ENCODE peak calls at places on chromosomes 11 and 22, in ten cellular contexts. A is right lobe of liver, G is A549, S is testis, N is HCT116, W is heart left ventricle, Q is ovary, K is spleen, U is IMR-90, D is stomach. O is an unnamed sample. For H3K4me1, the result is how much of the 10 kb centered on the place peaks cover.

GRCh38 chr11:94297967-94298576 is 6.3 kb upstream of the IZUMO1R start:
- DNase-seq in A (no peak), G (no peak), S (no peak), N (no peak), W (no peak), Q (no peak), K (no peak), U (no peak), D (no peak), O (no peak)

GRCh38 chr11:36751996-36752395 is 154.0 kb upstream of the RAG2 start:
- DNase-seq in A (no peak), G (no peak), S (no peak), N (no peak), W (no peak), Q (no peak), K (no peak), U (no peak), D (no peak), O (no peak)

GRCh38 chr11:83663446-83663845 is 377.3 kb upstream of the CCDC90B start:
- DNase-seq in A (no peak), G (no peak), S (no peak), N (no peak), W (no peak), Q (no peak), K (no peak), U (peak), D (no peak), O (no peak)

GRCh38 chr22:36743591-36744412 is 32.1 kb downstream of the IFT27 start:
- DNase-seq in A (no peak), G (no peak), S (no peak), N (no peak), W (no peak), Q (no peak), K (no peak), U (no peak), D (no peak), O (peak)

GRCh38 chr11:117465236-117465997 is 137.8 kb downstream of the CEP164 start:
- DNase-seq in A (no peak), G (no peak), S (no peak), N (no peak), W (no peak), Q (no peak), K (peak), U (no peak), D (no peak), O (no peak)

GRCh38 chr11:2549080-2549479 is 104.3 kb downstream of the KCNQ1 start:
- DNase-seq in A (peak), G (no peak), S (no peak), N (no peak), W (no peak), Q (no peak), K (peak), U (no peak), D (no peak), O (peak)

GRCh38 chr11:10490398-10491232 is 35.6 kb downstream of the AMPD3 start:
- DNase-seq in A (no peak), G (peak), S (peak), N (peak), W (peak), Q (peak), K (peak), U (peak), D (peak), O (peak)

GRCh38 chr11:43542734-43543133 is 137.8 kb upstream of the HSD17B12 start:
- DNase-seq in A (no peak), G (no peak), S (no peak), N (no peak), W (no peak), Q (no peak), K (no peak), U (no peak), D (no peak), O (no peak)

GRCh38 chr11:1223346-1224108 is 661 bp downstream of the MUC5B start:
- DNase-seq in A (peak), G (no peak), S (peak), N (no peak), W (peak), Q (no peak), K (peak), U (no peak), D (no peak), O (peak)

GRCh38 chr11:8709002-8709672 is 26.5 kb downstream of the RPL27A start:
- DNase-seq in A (no peak), G (no peak), S (peak), N (no peak), W (peak), Q (peak), K (no peak), U (peak), D (peak), O (peak)

GRCh38 chr11:126833020-126833419 is 167.6 kb downstream of the KIRREL3 start:
- DNase-seq in A (no peak), G (no peak), S (no peak), N (no peak), W (no peak), Q (no peak), K (no peak), U (no peak), D (no peak), O (no peak)

GRCh38 chr11:129282634-129283033 is 90.5 kb upstream of the ARHGAP32 start:
- DNase-seq in A (no peak), G (no peak), S (no peak), N (no peak), W (no peak), Q (no peak), K (no peak), U (no peak), D (no peak), O (no peak)

GRCh38 chr22:24235315-24235714 is 9.6 kb downstream of the GGT5 start:
- DNase-seq in A (no peak), G (no peak), S (no peak), N (no peak), W (no peak), Q (no peak), K (no peak), U (no peak), D (no peak), O (no peak)

GRCh38 chr22:43818981-43819690 is 7.0 kb upstream of the EFCAB6 start:
- DNase-seq in A (no peak), G (no peak), S (no peak), N (no peak), W (no peak), Q (no peak), K (no peak), U (no peak), D (no peak), O (no peak)

GRCh38 chr11:113715273-113715672 is 9.2 kb upstream of the TMPRSS5 start:
- DNase-seq in A (no peak), G (no peak), S (no peak), N (no peak), W (no peak), Q (no peak), K (no peak), U (no peak), D (no peak), O (no peak)

GRCh38 chr11:112961751-112962747 is 829 bp downstream of the NCAM1 start:
- DNase-seq in A (peak), G (no peak), S (peak), N (no peak), W (peak), Q (peak), K (peak), U (no peak), D (no peak), O (no peak)

GRCh38 chr11:70473873-70474690 is 75.8 kb downstream of the CTTN start:
- DNase-seq in A (no peak), G (no peak), S (no peak), N (no peak), W (no peak), Q (no peak), K (peak), U (no peak), D (no peak), O (peak)

GRCh38 chr11:121372671-121373429 is 79.3 kb upstream of the SORL1 start:
- DNase-seq in A (no peak), G (no peak), S (no peak), N (no peak), W (no peak), Q (no peak), K (no peak), U (no peak), D (no peak), O (no peak)

GRCh38 chr11:112852141-112852853 is 108.9 kb upstream of the NCAM1 start:
- DNase-seq in A (no peak), G (no peak), S (no peak), N (no peak), W (no peak), Q (no peak), K (no peak), U (no peak), D (no peak), O (no peak)

GRCh38 chr11:35905901-35906661 is 37.8 kb upstream of the LDLRAD3 start:
- DNase-seq in A (no peak), G (no peak), S (peak), N (no peak), W (no peak), Q (no peak), K (no peak), U (peak), D (no peak), O (no peak)

GRCh38 chr22:24107668-24108067 is 73.6 kb upstream of the SUSD2 start:
- DNase-seq in A (peak), G (no peak), S (peak), N (no peak), W (peak), Q (peak), K (no peak), U (peak), D (peak), O (peak)

GRCh38 chr22:21963790-21964211 is 11.2 kb upstream of the PPM1F start:
- DNase-seq in A (peak), G (no peak), S (no peak), N (no peak), W (no peak), Q (no peak), K (no peak), U (no peak), D (no peak), O (no peak)

GRCh38 chr22:37282385-37282677 is at the start of gene CYTH4:
- DNase-seq in A (peak), G (no peak), S (peak), N (no peak), W (peak), Q (no peak), K (peak), U (no peak), D (peak), O (peak)

GRCh38 chr11:120509346-120510053 is 2.0 kb upstream of the GRIK4 start:
- DNase-seq in A (no peak), G (no peak), S (no peak), N (no peak), W (no peak), Q (no peak), K (peak), U (no peak), D (no peak), O (no peak)

GRCh38 chr11:66920978-66921784 is 37.0 kb downstream of the PC start:
- DNase-seq in A (no peak), G (no peak), S (no peak), N (no peak), W (no peak), Q (no peak), K (no peak), U (no peak), D (no peak), O (no peak)

GRCh38 chr22:20118572-20119020 is 1.6 kb upstream of the TRMT2A start:
- DNase-seq in A (peak), G (no peak), S (no peak), N (no peak), W (peak), Q (no peak), K (peak), U (no peak), D (no peak), O (no peak)

GRCh38 chr22:46063861-46064235 is 86.5 kb upstream of the PPARA start:
- DNase-seq in A (no peak), G (no peak), S (peak), N (no peak), W (no peak), Q (peak), K (peak), U (no peak), D (peak), O (peak)

GRCh38 chr11:130583866-130584265 is 135.4 kb downstream of the ADAMTS15 start:
- DNase-seq in A (no peak), G (no peak), S (no peak), N (no peak), W (no peak), Q (no peak), K (no peak), U (no peak), D (no peak), O (no peak)

GRCh38 chr11:122733301-122733686 is 77.8 kb downstream of the UBASH3B start:
- DNase-seq in A (no peak), G (no peak), S (no peak), N (no peak), W (peak), Q (no peak), K (no peak), U (peak), D (no peak), O (no peak)

GRCh38 chr11:2086239-2087040 is 52.7 kb downstream of the IGF2 start:
- DNase-seq in A (peak), G (no peak), S (no peak), N (no peak), W (peak), Q (peak), K (peak), U (no peak), D (peak), O (peak)

GRCh38 chr11:45102810-45103621 is 43.4 kb upstream of the PRDM11 start:
- DNase-seq in A (no peak), G (peak), S (peak), N (peak), W (peak), Q (peak), K (peak), U (peak), D (peak), O (peak)

GRCh38 chr11:64246874-64247728 is at the start of gene PPP1R14B:
- DNase-seq in A (peak), G (peak), S (peak), N (no peak), W (peak), Q (peak), K (peak), U (peak), D (peak), O (peak)
- H3K4me1 ChIP-seq in A (under half), G (under half), S (under half), N (half or more), W (under half), Q (under half), K (half or more), U (under half), D (under half), O (half or more)

GRCh38 chr11:28110108-28110838 is 2.1 kb downstream of the METTL15 start:
- DNase-seq in A (peak), G (peak), S (peak), N (peak), W (peak), Q (peak), K (peak), U (peak), D (peak), O (peak)
- TF ChIP-seq POLR2A in A (no peak), G (peak), S (no peak), N (no peak), W (no peak), Q (peak), K (no peak), U (peak), D (no peak), O (no peak)

GRCh38 chr22:30425327-30425615 is 297 bp upstream of the MTFP1 start:
- DNase-seq in A (no peak), G (no peak), S (no peak), N (no peak), W (no peak), Q (no peak), K (no peak), U (no peak), D (no peak), O (no peak)
- H3K4me1 ChIP-seq in A (under half), G (under half), S (under half), N (half or more), W (under half), Q (under half), K (half or more), U (under half), D (under half), O (half or more)

GRCh38 chr22:27754888-27755480 is 46.6 kb downstream of the MN1 start:
- DNase-seq in A (no peak), G (no peak), S (no peak), N (no peak), W (no peak), Q (no peak), K (no peak), U (no peak), D (no peak), O (no peak)
- TF ChIP-seq POLR2A in A (no peak), G (no peak), S (no peak), N (no peak), W (no peak), Q (no peak), K (no peak), U (no peak), D (no peak), O (no peak)

GRCh38 chr22:39463931-39464390 is 7.1 kb downstream of the MGAT3 start:
- DNase-seq in A (peak), G (no peak), S (no peak), N (no peak), W (peak), Q (no peak), K (peak), U (no peak), D (no peak), O (no peak)
- H3K4me1 ChIP-seq in A (under half), G (under half), S (under half), N (under half), W (under half), Q (under half), K (half or more), U (under half), D (under half), O (under half)

DNA sequence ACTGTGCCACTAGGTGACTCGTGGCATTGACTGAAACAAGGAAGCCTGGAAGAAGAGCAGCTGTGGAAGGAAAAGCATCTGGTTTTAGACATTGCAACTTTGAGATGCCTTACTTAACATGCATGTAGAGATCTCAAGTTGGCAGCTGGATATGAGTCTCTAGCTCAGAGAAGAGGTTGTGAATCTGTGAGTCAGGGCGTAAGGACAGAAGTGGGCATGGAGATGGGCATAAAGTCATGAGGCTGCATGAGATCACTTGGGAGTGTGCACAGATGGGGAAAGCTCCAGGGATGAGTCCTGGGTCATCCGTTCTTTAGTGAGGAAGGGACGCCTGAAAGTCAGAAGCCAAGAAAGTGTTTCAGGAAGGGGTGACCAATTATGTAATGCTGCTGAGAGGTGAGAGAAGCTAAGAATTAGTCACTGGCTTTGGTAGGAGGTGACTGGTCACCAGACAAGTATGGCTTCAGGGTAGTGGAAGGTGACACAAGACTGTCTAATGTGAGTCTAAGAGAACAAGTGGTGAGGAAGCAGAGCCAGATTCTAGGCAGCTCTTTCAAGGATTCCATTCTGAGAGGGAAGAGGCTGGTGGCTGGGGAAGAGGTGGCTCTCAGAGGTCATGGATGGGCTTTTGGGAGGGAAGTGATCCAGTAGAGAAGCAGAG is 6.7 kb downstream of the ACP2 start:
- DNase-seq in A (no peak), G (no peak), S (no peak), N (no peak), W (no peak), Q (no peak), K (no peak), U (peak), D (no peak), O (no peak)
- TF ChIP-seq POLR2A in A (no peak), G (no peak), S (no peak), N (no peak), W (no peak), Q (no peak), K (no peak), U (no peak), D (no peak), O (no peak)

DNA sequence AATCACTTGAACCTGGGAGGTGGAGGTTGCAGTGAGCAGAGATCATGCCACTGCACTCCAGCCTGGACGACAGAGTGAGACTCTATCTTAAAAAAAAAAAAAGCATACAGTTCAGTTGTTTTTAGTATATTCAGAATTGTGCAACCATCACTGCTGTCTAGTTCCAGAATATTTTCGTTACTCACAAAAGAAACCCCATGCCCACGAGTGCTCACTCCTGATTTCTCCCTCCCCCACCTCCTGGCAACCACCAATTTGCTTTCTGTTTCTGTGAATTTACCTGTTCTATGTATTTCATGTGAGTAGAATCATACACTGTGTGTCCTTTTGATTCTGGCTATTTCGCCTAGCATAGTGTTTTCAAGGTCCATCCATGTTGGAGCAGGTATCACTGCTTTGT is 24.8 kb downstream of the PTPRJ start:
- DNase-seq in A (no peak), G (no peak), S (no peak), N (no peak), W (no peak), Q (no peak), K (peak), U (no peak), D (no peak), O (no peak)
- H3K4me1 ChIP-seq in A (under half), G (half or more), S (under half), N (under half), W (under half), Q (under half), K (half or more), U (under half), D (under half), O (half or more)

DNA sequence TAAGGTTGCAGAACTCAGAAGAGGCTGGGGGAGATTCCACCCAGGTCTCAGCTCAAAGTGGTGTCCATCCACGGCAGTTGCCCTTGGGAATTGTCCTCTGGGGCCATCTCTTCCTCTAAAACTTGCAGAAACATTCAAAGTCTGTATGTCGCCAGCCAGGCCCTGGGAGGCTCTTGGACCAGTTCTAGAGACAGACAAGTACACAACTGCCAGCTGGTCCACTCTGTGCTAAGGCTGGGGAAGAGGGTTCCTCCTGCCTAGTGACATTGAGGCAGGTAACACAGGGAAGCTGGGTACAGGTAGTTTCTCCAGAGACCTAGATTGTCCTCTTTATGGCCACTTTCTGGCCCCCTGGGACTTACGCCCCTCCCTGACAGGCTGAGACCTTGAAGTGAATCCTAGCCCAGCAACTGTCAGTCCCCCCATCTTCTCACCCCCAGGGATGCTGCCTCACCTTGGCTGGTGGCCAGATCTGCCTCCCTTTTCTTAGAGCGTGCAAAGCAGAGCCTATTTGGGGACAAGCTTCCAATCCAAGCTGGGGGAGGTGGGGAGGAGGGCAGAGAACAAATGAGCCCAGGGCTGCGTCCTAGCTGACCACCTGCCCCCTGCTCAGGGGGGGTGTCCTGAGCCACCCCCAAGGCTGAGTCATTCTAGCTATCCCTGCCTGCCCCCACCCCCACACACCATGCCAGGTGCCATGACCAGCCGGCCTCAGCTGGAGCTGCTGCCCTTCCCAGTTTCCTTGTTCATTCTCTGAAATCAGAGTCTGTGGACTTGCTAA is 8.4 kb downstream of the FAM83F start:
- DNase-seq in A (no peak), G (no peak), S (no peak), N (no peak), W (no peak), Q (no peak), K (no peak), U (no peak), D (no peak), O (no peak)
- TF ChIP-seq POLR2A in A (no peak), G (no peak), S (no peak), N (no peak), W (no peak), Q (no peak), K (no peak), U (no peak), D (no peak), O (no peak)

GRCh38 chr11:5807580-5807979 is 1.1 kb upstream of the OR52N2 start:
- DNase-seq in A (no peak), G (no peak), S (no peak), N (no peak), W (no peak), Q (no peak), K (no peak), U (no peak), D (no peak), O (no peak)
- H3K4me1 ChIP-seq in A (under half), G (under half), S (under half), N (under half), W (under half), Q (under half), K (under half), U (under half), D (under half), O (under half)